ENCODE peak calls at places on chromosomes 11 and 22, in ten cellular contexts. X is HFFc6; C is GM18507; W is left ventricle myocardium inferior; F is amygdala; S is fibroblast of the aortic adventitia; R is cardiac fibroblast; I is stimulated activated naive CD4-positive, alpha-beta T cell; L is Kasumi-1; M is activated T-helper 9 cell treated with anti-CD3 and anti-CD28 coated beads, Interleukin-2, amount 50 U/mL, for 16 hours. T is an unnamed sample.

GRCh38 chr11:125833016-125833415 is at the start of gene PATE4:
- DNase-seq in M (no peak), C (no peak), X (no peak), R (no peak), W (no peak), F (no peak), L (no peak), I (no peak), S (no peak), T (no peak)

GRCh38 chr11:120137187-120137610 is 714 bp downstream of the TRIM29 start:
- DNase-seq in L (no peak), R (no peak), I (no peak), W (no peak), F (no peak), X (no peak), M (no peak), S (no peak), C (no peak), T (no peak)

GRCh38 chr11:85182437-85183109 is 444.6 kb downstream of the DLG2 start:
- DNase-seq in M (no peak), I (no peak), R (peak; percentile 8), F (no peak), X (no peak), S (peak; percentile 10), L (peak; percentile 8), C (no peak), W (no peak), T (no peak)

GRCh38 chr11:124094731-124095130 is 20.5 kb upstream of the VWA5A start:
- DNase-seq in C (no peak), M (no peak), S (no peak), F (no peak), W (no peak), I (no peak), X (no peak), R (no peak), L (no peak), T (no peak)

GRCh38 chr11:47269002-47269828 is 718 bp upstream of the MADD start:
- DNase-seq in I (peak; percentile 82), R (peak; percentile 92), C (peak; percentile 88), L (peak; percentile 97), X (peak; percentile 88), W (peak; percentile 92), F (peak; percentile 78), S (peak; percentile 79), M (peak; percentile 77), T (peak; percentile 83)

GRCh38 chr11:86726118-86726748 is 53.8 kb upstream of the ME3 start:
- DNase-seq in W (no peak), C (no peak), M (no peak), I (no peak), F (no peak), X (no peak), L (no peak), S (no peak), R (no peak), T (no peak)

GRCh38 chr11:12390687-12391110 is 13.3 kb downstream of the PARVA start:
- DNase-seq in L (no peak), S (no peak), X (no peak), I (no peak), F (no peak), M (no peak), R (no peak), W (no peak), C (no peak), T (no peak)

GRCh38 chr11:60887531-60887930 is 18.9 kb downstream of the PRPF19 start:
- DNase-seq in S (peak; percentile 57), W (no peak), F (no peak), C (no peak), M (no peak), L (peak; percentile 41), R (peak; percentile 69), I (no peak), X (peak; percentile 53), T (no peak)

GRCh38 chr11:68889948-68890446 is 13.6 kb downstream of the MRPL21 start:
- DNase-seq in I (no peak), S (peak; percentile 94), L (no peak), M (no peak), F (no peak), X (peak; percentile 90), C (no peak), R (peak; percentile 84), W (peak; percentile 78), T (no peak)

GRCh38 chr11:6557761-6558674 is 45.4 kb downstream of the RRP8 start:
- DNase-seq in X (no peak), W (peak; percentile 57), I (no peak), F (no peak), L (no peak), R (no peak), C (no peak), M (no peak), S (no peak), T (no peak)

GRCh38 chr11:36056160-36056751 is 112.4 kb downstream of the LDLRAD3 start:
- DNase-seq in F (no peak), I (no peak), L (peak; percentile 43), X (peak; percentile 16), M (no peak), R (peak; percentile 75), C (no peak), W (no peak), S (peak; percentile 49), T (no peak)

GRCh38 chr11:118535261-118535660 is 4.3 kb downstream of the TMEM25 start:
- DNase-seq in F (no peak), M (no peak), L (no peak), C (no peak), R (no peak), X (no peak), W (no peak), I (no peak), S (no peak), T (no peak)

GRCh38 chr11:128525411-128526243 is 61.7 kb downstream of the ETS1 start:
- DNase-seq in F (no peak), R (no peak), L (no peak), C (no peak), S (peak; percentile 61), M (no peak), W (no peak), I (no peak), X (peak; percentile 55), T (no peak)

GRCh38 chr22:22425366-22425765 is 83.2 kb downstream of the ZNF280B start:
- DNase-seq in S (no peak), F (no peak), L (no peak), R (no peak), X (no peak), M (no peak), W (no peak), I (no peak), C (no peak), T (no peak)

GRCh38 chr22:39954584-39955055 is 5.6 kb upstream of the TMA7B start:
- DNase-seq in X (peak; percentile 54), R (peak; percentile 92), W (no peak), C (no peak), I (no peak), L (no peak), M (no peak), S (peak; percentile 73), F (no peak), T (no peak)

GRCh38 chr11:13983081-13983751 is 20.7 kb downstream of the SPON1 start:
- DNase-seq in F (no peak), W (no peak), R (no peak), I (no peak), C (no peak), M (no peak), X (no peak), S (peak; percentile 68), L (no peak), T (no peak)

GRCh38 chr11:47980907-47981621 is 705 bp downstream of the PTPRJ start:
- DNase-seq in S (no peak), F (no peak), R (peak; percentile 56), M (no peak), I (peak; percentile 21), W (peak; percentile 35), L (no peak), X (peak; percentile 27), C (no peak), T (no peak)

GRCh38 chr11:133903875-133904817 is 52.6 kb downstream of the IGSF9B start:
- DNase-seq in F (no peak), S (no peak), M (no peak), I (no peak), W (no peak), C (no peak), R (no peak), X (no peak), L (no peak), T (no peak)

GRCh38 chr22:36308880-36309279 is 55.9 kb downstream of the APOL1 start:
- DNase-seq in C (no peak), M (no peak), W (no peak), X (no peak), S (no peak), R (no peak), F (no peak), I (no peak), L (no peak), T (no peak)

GRCh38 chr22:38327805-38328204 is 10.6 kb upstream of the CSNK1E start:
- DNase-seq in F (no peak), S (peak; percentile 25), M (no peak), R (peak; percentile 69), L (no peak), W (no peak), C (no peak), I (no peak), X (peak; percentile 45), T (no peak)

GRCh38 chr11:74707602-74708510 is 23.4 kb downstream of the CHRDL2 start:
- DNase-seq in R (no peak), L (no peak), F (no peak), M (no peak), S (no peak), I (no peak), C (no peak), W (no peak), X (no peak), T (no peak)

GRCh38 chr11:134236834-134237556 is 12.5 kb downstream of the VPS26B start:
- DNase-seq in I (no peak), W (no peak), X (peak; percentile 55), S (no peak), F (no peak), C (no peak), L (no peak), R (no peak), M (no peak), T (no peak)

GRCh38 chr11:61679893-61680621 is at the start of gene DAGLA:
- DNase-seq in M (peak; percentile 74), I (peak; percentile 66), R (peak; percentile 65), X (no peak), F (peak; percentile 71), C (peak; percentile 76), S (peak; percentile 46), L (peak; percentile 61), W (peak; percentile 70), T (peak; percentile 87)

GRCh38 chr11:79236541-79236971 is 204.3 kb downstream of the TENM4 start:
- DNase-seq in F (no peak), I (no peak), W (no peak), X (peak; percentile 91), C (no peak), S (peak; percentile 55), M (no peak), L (no peak), R (peak; percentile 71), T (no peak)

GRCh38 chr22:44080936-44081853 is 57.1 kb downstream of the PARVB start:
- DNase-seq in S (peak; percentile 80), I (peak; percentile 44), F (peak; percentile 63), R (peak; percentile 80), M (peak; percentile 45), L (peak; percentile 52), X (peak; percentile 58), W (peak; percentile 72), C (peak; percentile 57), T (peak; percentile 81)

GRCh38 chr11:47328449-47329390 is 23.8 kb downstream of the MYBPC3 start:
- DNase-seq in C (peak; percentile 47), S (no peak), X (no peak), M (no peak), L (peak; percentile 5), W (no peak), R (no peak), I (no peak), F (no peak), T (no peak)

GRCh38 chr22:37224757-37225420 is 12.6 kb upstream of the SSTR3 start:
- DNase-seq in R (no peak), M (no peak), L (no peak), W (no peak), X (no peak), S (no peak), F (no peak), C (no peak), I (no peak), T (no peak)

GRCh38 chr11:93059074-93059957 is 89.9 kb downstream of the MTNR1B start:
- DNase-seq in I (no peak), X (peak; percentile 35), F (no peak), L (no peak), M (no peak), W (no peak), C (no peak), S (peak; percentile 69), R (peak; percentile 70), T (no peak)

T was measured in GM19239.